ENCODE peak calls at places on chromosomes 16 and 17, in ten cellular contexts. Q, M, P, T, S, F, N, O, D and X are unnamed samples.

GRCh38 chr16:4366016-4366415 is 5.6 kb upstream of the VASN start:
- DNase-seq in F (peak; percentile 62), T (no peak), Q (no peak), N (no peak), O (no peak), D (no peak), M (no peak), S (no peak), P (no peak), X (no peak)

GRCh38 chr16:27449434-27450188 is 47.6 kb downstream of the IL21R start:
- DNase-seq in P (no peak), F (peak; percentile 34), N (no peak), O (peak; percentile 89), Q (no peak), D (no peak), T (no peak), M (no peak), S (peak; percentile 45), X (peak; percentile 72)

GRCh38 chr16:55929184-55929583 is 54.0 kb upstream of the CES5A start:
- DNase-seq in P (no peak), N (no peak), T (no peak), M (no peak), F (no peak), S (no peak), O (no peak), D (no peak), Q (no peak), X (no peak)

GRCh38 chr17:41734139-41734948 is at the start of gene HAP1:
- DNase-seq in S (peak; percentile 27), O (no peak), Q (peak; percentile 63), P (peak; percentile 76), N (no peak), F (no peak), D (peak; percentile 28), T (peak; percentile 8), M (peak; percentile 45), X (no peak)

GRCh38 chr16:68227850-68228553 is 7.9 kb downstream of the ESRP2 start:
- DNase-seq in S (no peak), O (peak; percentile 57), Q (no peak), M (no peak), F (peak; percentile 77), N (no peak), T (no peak), D (no peak), P (no peak), X (no peak)

GRCh38 chr17:51439395-51440229 is 179.3 kb downstream of the UTP18 start:
- DNase-seq in S (no peak), O (no peak), T (no peak), D (peak; percentile 60), Q (no peak), M (no peak), F (no peak), P (no peak), N (no peak), X (no peak)

GRCh38 chr16:62022688-62023087 is 13.6 kb downstream of the CDH8 start:
- DNase-seq in D (no peak), T (no peak), S (no peak), P (no peak), F (no peak), Q (no peak), O (no peak), N (no peak), M (no peak), X (no peak)

GRCh38 chr16:53099318-53100130 is 44.7 kb downstream of the CHD9 start:
- DNase-seq in P (peak; percentile 95), S (peak; percentile 28), M (peak; percentile 95), O (peak; percentile 87), T (peak; percentile 89), Q (no peak), D (peak; percentile 93), F (peak; percentile 98), N (peak; percentile 99), X (peak; percentile 57)

GRCh38 chr16:89357460-89357859 is 132.9 kb downstream of the ANKRD11 start:
- DNase-seq in T (no peak), D (no peak), Q (peak; percentile 27), O (no peak), S (no peak), F (no peak), M (no peak), P (no peak), N (no peak), X (no peak)

GRCh38 chr17:68196394-68197090 is 51.3 kb upstream of the AMZ2 start:
- DNase-seq in P (no peak), Q (no peak), D (no peak), T (no peak), S (peak; percentile 19), N (no peak), M (peak; percentile 26), F (no peak), O (no peak), X (no peak)

GRCh38 chr16:12876778-12877177 is 24.6 kb upstream of the SHISA9 start:
- DNase-seq in P (peak; percentile 42), N (no peak), Q (no peak), F (no peak), M (no peak), D (no peak), T (no peak), S (no peak), O (no peak), X (no peak)

GRCh38 chr16:72291121-72291520 is 119.2 kb upstream of the PMFBP1 start:
- DNase-seq in D (peak; percentile 65), N (no peak), F (no peak), M (peak; percentile 26), Q (no peak), O (no peak), S (no peak), P (peak; percentile 46), T (no peak), X (no peak)

GRCh38 chr16:14487579-14487978 is 142.5 kb downstream of the PARN start:
- DNase-seq in N (no peak), Q (no peak), D (no peak), M (peak; percentile 34), F (no peak), P (no peak), O (no peak), S (no peak), T (no peak), X (no peak)

GRCh38 chr17:20095366-20096080 is 86.4 kb downstream of the SPECC1 start:
- DNase-seq in O (no peak), Q (peak; percentile 51), M (peak; percentile 55), F (no peak), N (no peak), D (peak; percentile 51), T (peak; percentile 13), S (no peak), P (peak; percentile 65), X (no peak)

GRCh38 chr17:859461-860195 is 77.5 kb downstream of the MRM3 start:
- DNase-seq in N (no peak), Q (no peak), M (no peak), T (peak; percentile 60), F (no peak), O (no peak), S (no peak), D (peak; percentile 4), P (no peak), X (no peak)

GRCh38 chr17:36133629-36134259 is 30.1 kb downstream of the CCL4 start:
- DNase-seq in D (peak; percentile 20), N (peak; percentile 31), M (no peak), O (no peak), F (no peak), S (no peak), Q (no peak), T (no peak), P (peak; percentile 12), X (no peak)

GRCh38 chr16:11034005-11034404 is 89.6 kb downstream of the CLEC16A start:
- DNase-seq in D (peak; percentile 91), T (peak; percentile 92), M (no peak), S (no peak), Q (no peak), O (no peak), P (no peak), N (no peak), F (no peak), X (no peak)

GRCh38 chr16:31092330-31092729 is 2.3 kb downstream of the VKORC1 start:
- DNase-seq in F (peak; percentile 35), N (no peak), D (no peak), Q (no peak), S (no peak), O (no peak), P (no peak), M (peak; percentile 59), T (peak; percentile 55), X (no peak)

GRCh38 chr16:60929-61878 is 7.6 kb downstream of the SNRNP25 start:
- DNase-seq in O (no peak), M (no peak), N (no peak), D (no peak), T (no peak), S (no peak), P (no peak), F (peak; percentile 74), Q (no peak), X (no peak)

GRCh38 chr16:48611329-48612137 is 1.6 kb upstream of the N4BP1 start:
- DNase-seq in D (no peak), Q (no peak), T (no peak), S (peak; percentile 56), F (no peak), N (no peak), M (no peak), O (peak; percentile 92), P (peak; percentile 26), X (peak; percentile 60)

GRCh38 chr17:29412780-29413565 is 22.8 kb downstream of the TAOK1 start:
- DNase-seq in P (no peak), N (no peak), M (peak; percentile 49), T (peak; percentile 78), F (no peak), Q (no peak), D (peak; percentile 80), O (no peak), S (no peak), X (no peak)

GRCh38 chr17:81396722-81397313 is 1.6 kb downstream of the BAHCC1 start:
- DNase-seq in F (peak; percentile 82), S (peak; percentile 39), P (peak; percentile 83), Q (peak; percentile 70), N (no peak), D (peak; percentile 61), T (no peak), O (peak; percentile 76), M (peak; percentile 81), X (no peak)

GRCh38 chr16:65202461-65202860 is 80.6 kb upstream of the CDH11 start:
- DNase-seq in P (no peak), O (no peak), Q (no peak), M (peak; percentile 26), T (peak; percentile 79), S (no peak), D (peak; percentile 52), F (no peak), N (no peak), X (no peak)

GRCh38 chr17:62871291-62871690 is 63.2 kb upstream of the MARCHF10 start:
- DNase-seq in N (no peak), D (no peak), O (no peak), S (no peak), Q (no peak), P (no peak), T (no peak), F (no peak), M (no peak), X (no peak)

GRCh38 chr17:39626671-39627169 is at the start of gene PPP1R1B:
- DNase-seq in F (no peak), P (no peak), T (no peak), S (no peak), M (no peak), Q (no peak), D (no peak), O (no peak), N (no peak), X (no peak)

GRCh38 chr16:27430512-27430911 is 28.5 kb downstream of the IL21R start:
- DNase-seq in D (no peak), F (no peak), S (no peak), M (no peak), P (no peak), N (no peak), T (no peak), O (peak; percentile 9), Q (no peak), X (no peak)